ENCODE peak calls at places on chromosomes 5 and 9, in nine cellular contexts. P is esophagus squamous epithelium, F is ovary, N is sigmoid colon, A is NB4, X is tibial nerve, U is H54, H is transverse colon, E is uterus. B is an unnamed sample.

GRCh38 chr5:28483327-28484025 is 1445.1 kb upstream of the CDH9 start:
- DNase-seq in P (no peak), F (no peak), N (no peak), A (no peak), X (no peak), U (no peak), H (no peak), E (no peak), B (no peak)

GRCh38 chr9:132164604-132165362 is 2.9 kb downstream of the NTNG2 start:
- DNase-seq in P (no peak), F (no peak), N (no peak), A (no peak), X (no peak), U (no peak), H (peak; percentile 15), E (no peak), B (no peak)

GRCh38 chr9:116421006-116421538 is 266.0 kb upstream of the TRIM32 start:
- DNase-seq in P (no peak), F (no peak), N (no peak), A (no peak), X (no peak), U (no peak), H (no peak), E (no peak), B (peak; percentile 73)

GRCh38 chr5:62790348-62790747 is 211.7 kb downstream of the LRRC70 start:
- DNase-seq in P (no peak), F (peak; percentile 46), N (no peak), A (no peak), X (no peak), U (no peak), H (no peak), E (no peak), B (no peak)

GRCh38 chr9:86836797-86837196 is 110.5 kb downstream of the GAS1 start:
- DNase-seq in P (no peak), F (no peak), N (no peak), A (peak; percentile 14), X (no peak), U (no peak), H (no peak), E (no peak), B (no peak)

GRCh38 chr5:35860686-35861085 is 4.0 kb downstream of the IL7R start:
- DNase-seq in P (no peak), F (no peak), N (no peak), A (no peak), X (no peak), U (no peak), H (no peak), E (no peak), B (no peak)

GRCh38 chr5:128763324-128763723 is 202.0 kb upstream of the SLC27A6 start:
- DNase-seq in P (no peak), F (no peak), N (no peak), A (no peak), X (no peak), U (no peak), H (no peak), E (no peak), B (no peak)

GRCh38 chr5:94785111-94785510 is 166.6 kb downstream of the SLF1 start:
- DNase-seq in P (no peak), F (no peak), N (no peak), A (peak; percentile 7), X (no peak), U (no peak), H (no peak), E (no peak), B (no peak)

GRCh38 chr5:80569086-80569960 is 757 bp downstream of the ANKRD34B start:
- DNase-seq in P (no peak), F (no peak), N (no peak), A (no peak), X (no peak), U (no peak), H (no peak), E (no peak), B (no peak)

GRCh38 chr5:55546991-55547390 is 12.2 kb upstream of the PLPP1 start:
- DNase-seq in P (no peak), F (no peak), N (no peak), A (no peak), X (no peak), U (no peak), H (peak; percentile 29), E (no peak), B (no peak)

GRCh38 chr5:126909856-126910255 is 120.5 kb downstream of the MARCHF3 start:
- DNase-seq in P (no peak), F (no peak), N (no peak), A (no peak), X (no peak), U (no peak), H (no peak), E (no peak), B (no peak)

GRCh38 chr5:151239237-151239861 is 13.6 kb upstream of the GM2A start:
- DNase-seq in P (peak; percentile 32), F (peak; percentile 81), N (peak; percentile 93), A (peak; percentile 75), X (peak; percentile 59), U (peak; percentile 72), H (peak; percentile 83), E (peak; percentile 87), B (peak; percentile 67)

GRCh38 chr5:159186319-159186718 is 23.0 kb downstream of the RNF145 start:
- DNase-seq in P (no peak), F (no peak), N (no peak), A (no peak), X (no peak), U (no peak), H (no peak), E (no peak), B (no peak)
- TF ChIP-seq POLR2A in P (no peak), F (no peak), N (no peak), A (no peak), X (no peak), U (no peak), H (no peak), E (no peak), B (no peak)

GRCh38 chr9:2473691-2474090 is 147.9 kb upstream of the VLDLR start:
- DNase-seq in P (no peak), F (no peak), N (no peak), A (no peak), X (no peak), U (no peak), H (no peak), E (no peak), B (no peak)
- TF ChIP-seq POLR2A in P (no peak), F (no peak), N (no peak), A (no peak), X (no peak), U (no peak), H (no peak), E (no peak), B (no peak)

DNA sequence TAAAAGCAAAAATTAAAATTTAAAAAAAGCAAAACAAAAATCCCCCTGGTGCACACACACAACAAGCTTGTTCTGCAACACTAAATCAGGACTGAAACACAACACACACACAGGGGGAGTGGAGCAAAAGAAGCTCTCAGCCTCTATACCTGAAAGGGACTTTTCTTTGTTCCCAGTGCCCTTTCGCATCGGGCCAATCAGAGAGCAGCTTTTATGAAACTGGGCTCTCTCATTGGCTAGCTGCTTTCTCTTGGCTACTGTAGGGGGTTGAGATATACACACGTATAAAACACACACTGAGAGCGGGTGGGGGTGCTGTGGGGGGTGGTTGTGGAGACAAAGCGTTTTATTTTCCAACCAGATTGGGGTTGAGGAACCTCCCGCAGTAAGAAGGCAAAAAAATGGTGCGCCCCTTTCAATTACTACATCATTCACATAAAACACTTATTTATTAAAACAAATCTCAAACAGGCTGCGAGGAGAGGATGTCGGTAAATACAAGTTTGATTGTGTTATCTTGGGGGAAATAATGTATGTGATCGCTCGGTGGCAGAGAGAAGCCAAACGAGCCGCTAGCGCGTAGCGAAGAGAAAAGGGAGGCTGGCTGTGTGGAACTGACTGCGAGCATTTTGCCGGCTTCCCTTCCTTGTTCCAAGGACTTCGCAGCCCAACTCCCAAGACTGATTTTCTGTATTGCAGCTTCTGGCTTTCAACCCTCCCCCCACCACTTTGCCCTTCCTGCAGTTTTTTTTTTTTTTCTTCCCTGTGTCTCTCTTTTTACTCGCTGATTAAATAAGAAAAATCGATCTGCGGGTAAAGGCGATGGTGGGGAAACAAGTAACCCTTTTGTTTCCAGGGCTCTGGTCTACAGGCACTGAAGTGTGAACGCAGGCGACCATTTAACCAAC is 2.5 kb upstream of the ZNF608 start:
- DNase-seq in P (peak; percentile 31), F (peak; percentile 72), N (peak; percentile 88), A (peak; percentile 4), X (peak; percentile 52), U (peak; percentile 26), H (peak; percentile 87), E (peak; percentile 84), B (peak; percentile 74)
- TF ChIP-seq POLR2A in P (no peak), F (no peak), N (peak; percentile 24), A (no peak), X (peak; percentile 26), U (no peak), H (peak; percentile 92), E (peak; percentile 48), B (peak; percentile 13)

GRCh38 chr5:134113572-134113907 is 941 bp upstream of the TCF7 start:
- DNase-seq in P (no peak), F (no peak), N (no peak), A (no peak), X (no peak), U (no peak), H (no peak), E (no peak), B (no peak)

GRCh38 chr5:134114886-134115805 is 665 bp downstream of the TCF7 start:
- DNase-seq in P (no peak), F (peak; percentile 23), N (no peak), A (peak; percentile 34), X (no peak), U (no peak), H (peak; percentile 40), E (no peak), B (peak; percentile 34)

GRCh38 chr5:134112726-134113571 is 1.5 kb upstream of the TCF7 start:
- DNase-seq in P (no peak), F (no peak), N (no peak), A (no peak), X (no peak), U (no peak), H (no peak), E (no peak), B (no peak)

GRCh38 chr5:134115806-134116175 is 1.3 kb downstream of the TCF7 start:
- DNase-seq in P (no peak), F (no peak), N (no peak), A (peak; percentile 28), X (no peak), U (peak; percentile 47), H (no peak), E (no peak), B (no peak)

DNA sequence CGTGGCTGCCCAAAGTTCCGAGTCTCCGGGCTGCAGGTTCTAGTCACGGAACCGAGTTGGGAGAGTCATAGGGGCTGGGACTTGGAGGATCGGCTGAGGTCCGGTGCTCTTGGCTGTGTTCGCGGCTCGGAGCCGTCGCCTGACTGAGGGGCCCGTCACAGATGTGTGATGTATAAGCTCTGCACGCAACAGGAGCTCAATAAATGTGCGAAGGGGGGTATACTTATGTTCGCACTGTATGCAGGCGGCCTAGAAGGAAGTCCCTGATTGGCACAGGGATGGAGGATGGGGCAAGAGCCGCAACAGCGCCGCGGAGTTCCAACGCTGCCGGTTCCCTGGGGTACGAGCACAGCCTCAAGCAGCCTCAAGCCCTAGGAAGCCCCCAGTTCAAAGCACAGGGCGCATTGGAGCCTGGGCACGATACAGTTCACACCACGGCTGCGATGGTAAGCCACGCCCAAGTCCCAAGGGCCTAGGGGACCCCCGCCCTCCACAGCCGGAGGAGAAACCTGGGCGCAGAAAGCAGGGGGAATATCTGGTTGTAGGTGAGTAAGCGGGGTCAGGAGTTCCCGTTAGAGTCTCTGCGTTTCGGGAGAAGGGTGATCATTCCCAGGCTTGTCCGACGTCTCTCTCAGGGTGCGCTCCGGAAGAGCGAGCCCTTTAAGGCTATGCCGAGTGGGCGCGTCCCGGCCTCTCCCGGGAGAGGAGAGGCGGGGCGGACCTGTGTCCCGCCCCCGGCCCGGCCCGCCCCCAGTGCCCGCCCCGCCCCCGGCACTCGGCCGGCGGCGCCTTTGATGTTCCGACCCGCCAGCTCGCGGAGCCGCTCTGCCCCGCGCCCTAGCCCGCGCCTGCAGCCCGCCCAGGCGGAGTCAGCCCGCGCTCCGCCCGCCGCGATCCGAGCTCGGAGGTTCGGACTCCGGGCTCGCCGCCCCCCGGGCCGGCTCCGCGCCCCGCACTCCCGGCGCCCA is at the start of gene TCF7:
- DNase-seq in P (no peak), F (peak; percentile 78), N (peak; percentile 86), A (peak; percentile 73), X (peak; percentile 42), U (peak; percentile 95), H (peak; percentile 86), E (peak; percentile 70), B (peak; percentile 89)
- TF ChIP-seq POLR2A in P (peak; percentile 20), F (no peak), N (no peak), A (no peak), X (peak; percentile 48), U (no peak), H (peak; percentile 34), E (no peak), B (no peak)